ENCODE peak calls at places on chromosomes 4 and X, in eight cellular contexts. One of them, this sample, is unnamed.

GRCh38 chr4:44056721-44057151 is 391.9 kb downstream of the KCTD8 start:
- DNase-seq in H1: peak; percentile 92
- DNase-seq in tibial nerve: no peak
- DNase-seq in heart right ventricle: no peak
- DNase-seq in lung: no peak
- DNase-seq in thyroid gland: no peak
- DNase-seq in CD8-positive, alpha-beta memory T cell: no peak
- DNase-seq in CD4-positive, alpha-beta memory T cell: no peak
- DNase-seq in this sample: no peak

GRCh38 chr4:45147866-45148265 is 421.5 kb upstream of the GNPDA2 start:
- DNase-seq in lung: no peak
- DNase-seq in heart right ventricle: no peak
- DNase-seq in CD4-positive, alpha-beta memory T cell: no peak
- DNase-seq in H1: no peak
- DNase-seq in CD8-positive, alpha-beta memory T cell: no peak
- DNase-seq in thyroid gland: no peak
- DNase-seq in tibial nerve: no peak
- DNase-seq in this sample: no peak

GRCh38 chrX:40778861-40779575 is 43.7 kb upstream of the MED14 start:
- DNase-seq in thyroid gland: peak; percentile 23
- DNase-seq in CD4-positive, alpha-beta memory T cell: no peak
- DNase-seq in lung: no peak
- DNase-seq in heart right ventricle: no peak
- DNase-seq in H1: no peak
- DNase-seq in CD8-positive, alpha-beta memory T cell: no peak
- DNase-seq in tibial nerve: no peak
- DNase-seq in this sample: no peak

GRCh38 chr4:84578540-84579409 is 4.2 kb upstream of the CDS1 start:
- DNase-seq in heart right ventricle: no peak
- DNase-seq in tibial nerve: peak; percentile 17
- DNase-seq in thyroid gland: peak; percentile 61
- DNase-seq in CD8-positive, alpha-beta memory T cell: no peak
- DNase-seq in H1: no peak
- DNase-seq in lung: no peak
- DNase-seq in CD4-positive, alpha-beta memory T cell: peak; percentile 10
- DNase-seq in this sample: peak; percentile 20

GRCh38 chr4:176340871-176341685 is 21.3 kb downstream of the SPCS3 start:
- DNase-seq in CD8-positive, alpha-beta memory T cell: no peak
- DNase-seq in CD4-positive, alpha-beta memory T cell: peak; percentile 20
- DNase-seq in thyroid gland: no peak
- DNase-seq in tibial nerve: peak; percentile 47
- DNase-seq in H1: no peak
- DNase-seq in heart right ventricle: no peak
- DNase-seq in lung: no peak
- DNase-seq in this sample: peak; percentile 21

GRCh38 chr4:98746530-98746929 is 88.1 kb upstream of the TSPAN5 start:
- DNase-seq in H1: no peak
- DNase-seq in CD8-positive, alpha-beta memory T cell: no peak
- DNase-seq in tibial nerve: no peak
- DNase-seq in thyroid gland: no peak
- DNase-seq in lung: no peak
- DNase-seq in heart right ventricle: no peak
- DNase-seq in CD4-positive, alpha-beta memory T cell: no peak
- DNase-seq in this sample: no peak

GRCh38 chr4:182823576-182823975 is 93.6 kb downstream of the DCTD start:
- DNase-seq in CD4-positive, alpha-beta memory T cell: no peak
- DNase-seq in H1: no peak
- DNase-seq in thyroid gland: no peak
- DNase-seq in heart right ventricle: no peak
- DNase-seq in CD8-positive, alpha-beta memory T cell: no peak
- DNase-seq in lung: no peak
- DNase-seq in tibial nerve: no peak
- DNase-seq in this sample: no peak

GRCh38 chr4:168857009-168857408 is 153.0 kb downstream of the CBR4 start:
- DNase-seq in tibial nerve: no peak
- DNase-seq in heart right ventricle: no peak
- DNase-seq in thyroid gland: no peak
- DNase-seq in lung: no peak
- DNase-seq in CD4-positive, alpha-beta memory T cell: no peak
- DNase-seq in CD8-positive, alpha-beta memory T cell: no peak
- DNase-seq in H1: no peak
- DNase-seq in this sample: no peak

GRCh38 chr4:122156819-122157218 is 4.7 kb downstream of the BLTP1 start:
- DNase-seq in tibial nerve: no peak
- DNase-seq in H1: no peak
- DNase-seq in thyroid gland: no peak
- DNase-seq in lung: no peak
- DNase-seq in heart right ventricle: no peak
- DNase-seq in CD4-positive, alpha-beta memory T cell: peak; percentile 32
- DNase-seq in CD8-positive, alpha-beta memory T cell: no peak
- DNase-seq in this sample: no peak

GRCh38 chrX:13647709-13648212 is 5.2 kb upstream of the TCEANC start:
- DNase-seq in CD8-positive, alpha-beta memory T cell: peak; percentile 87
- DNase-seq in tibial nerve: peak; percentile 19
- DNase-seq in thyroid gland: no peak
- DNase-seq in heart right ventricle: peak; percentile 43
- DNase-seq in H1: no peak
- DNase-seq in lung: peak; percentile 55
- DNase-seq in CD4-positive, alpha-beta memory T cell: peak; percentile 65
- DNase-seq in this sample: peak; percentile 83

GRCh38 chr4:8838911-8839431 is 32.7 kb downstream of the HMX1 start:
- DNase-seq in lung: no peak
- DNase-seq in tibial nerve: no peak
- DNase-seq in CD4-positive, alpha-beta memory T cell: no peak
- DNase-seq in H1: no peak
- DNase-seq in thyroid gland: no peak
- DNase-seq in heart right ventricle: no peak
- DNase-seq in CD8-positive, alpha-beta memory T cell: peak; percentile 38
- DNase-seq in this sample: peak; percentile 14

GRCh38 chr4:19698961-19699360 is 552.7 kb upstream of the SLIT2 start:
- DNase-seq in thyroid gland: no peak
- DNase-seq in CD4-positive, alpha-beta memory T cell: no peak
- DNase-seq in H1: no peak
- DNase-seq in lung: no peak
- DNase-seq in CD8-positive, alpha-beta memory T cell: no peak
- DNase-seq in tibial nerve: no peak
- DNase-seq in heart right ventricle: no peak
- DNase-seq in this sample: no peak

GRCh38 chr4:106809083-106809482 is 227.0 kb downstream of the DKK2 start:
- DNase-seq in tibial nerve: peak; percentile 9
- DNase-seq in thyroid gland: no peak
- DNase-seq in CD8-positive, alpha-beta memory T cell: no peak
- DNase-seq in heart right ventricle: no peak
- DNase-seq in CD4-positive, alpha-beta memory T cell: no peak
- DNase-seq in H1: no peak
- DNase-seq in lung: no peak
- DNase-seq in this sample: no peak

GRCh38 chr4:56259595-56259994 is 127.7 kb downstream of the AASDH start:
- DNase-seq in lung: no peak
- DNase-seq in CD4-positive, alpha-beta memory T cell: no peak
- DNase-seq in thyroid gland: no peak
- DNase-seq in tibial nerve: no peak
- DNase-seq in heart right ventricle: no peak
- DNase-seq in H1: no peak
- DNase-seq in CD8-positive, alpha-beta memory T cell: no peak
- DNase-seq in this sample: no peak

GRCh38 chr4:17721496-17722360 is 59.7 kb downstream of the FAM184B start:
- DNase-seq in H1: no peak
- DNase-seq in heart right ventricle: no peak
- DNase-seq in lung: no peak
- DNase-seq in CD4-positive, alpha-beta memory T cell: no peak
- DNase-seq in thyroid gland: no peak
- DNase-seq in CD8-positive, alpha-beta memory T cell: no peak
- DNase-seq in tibial nerve: no peak
- DNase-seq in this sample: no peak

GRCh38 chr4:15469402-15470148 is at the start of gene CC2D2A:
- DNase-seq in H1: no peak
- DNase-seq in tibial nerve: no peak
- DNase-seq in heart right ventricle: no peak
- DNase-seq in thyroid gland: peak; percentile 14
- DNase-seq in CD8-positive, alpha-beta memory T cell: no peak
- DNase-seq in lung: no peak
- DNase-seq in CD4-positive, alpha-beta memory T cell: peak; percentile 3
- DNase-seq in this sample: peak; percentile 34

GRCh38 chr4:150145950-150146340 is 67.7 kb downstream of the DCLK2 start:
- DNase-seq in CD4-positive, alpha-beta memory T cell: no peak
- DNase-seq in tibial nerve: no peak
- DNase-seq in H1: no peak
- DNase-seq in heart right ventricle: no peak
- DNase-seq in thyroid gland: no peak
- DNase-seq in lung: no peak
- DNase-seq in CD8-positive, alpha-beta memory T cell: no peak
- DNase-seq in this sample: no peak

GRCh38 chr4:3532714-3533336 is 603 bp upstream of the LRPAP1 start:
- DNase-seq in thyroid gland: no peak
- DNase-seq in tibial nerve: no peak
- DNase-seq in H1: no peak
- DNase-seq in heart right ventricle: no peak
- DNase-seq in lung: no peak
- DNase-seq in CD8-positive, alpha-beta memory T cell: no peak
- DNase-seq in CD4-positive, alpha-beta memory T cell: no peak
- DNase-seq in this sample: no peak

GRCh38 chrX:1380672-1381233 is 11.2 kb downstream of the SLC25A6 start:
- DNase-seq in CD8-positive, alpha-beta memory T cell: peak; percentile 29
- DNase-seq in lung: no peak
- DNase-seq in CD4-positive, alpha-beta memory T cell: no peak
- DNase-seq in thyroid gland: no peak
- DNase-seq in tibial nerve: no peak
- DNase-seq in heart right ventricle: no peak
- DNase-seq in H1: no peak
- DNase-seq in this sample: no peak

GRCh38 chrX:106481341-106481740 is 130.4 kb upstream of the RADX start:
- DNase-seq in heart right ventricle: peak; percentile 17
- DNase-seq in CD4-positive, alpha-beta memory T cell: peak; percentile 31
- DNase-seq in CD8-positive, alpha-beta memory T cell: no peak
- DNase-seq in thyroid gland: peak; percentile 29
- DNase-seq in H1: no peak
- DNase-seq in lung: peak; percentile 58
- DNase-seq in tibial nerve: peak; percentile 71
- DNase-seq in this sample: peak; percentile 60

GRCh38 chr4:168811793-168812651 is 198.0 kb downstream of the CBR4 start:
- DNase-seq in CD4-positive, alpha-beta memory T cell: no peak
- DNase-seq in heart right ventricle: no peak
- DNase-seq in lung: no peak
- DNase-seq in tibial nerve: no peak
- DNase-seq in CD8-positive, alpha-beta memory T cell: no peak
- DNase-seq in H1: no peak
- DNase-seq in thyroid gland: no peak
- DNase-seq in this sample: no peak

GRCh38 chrX:135974279-135974856 is 580 bp upstream of the MMGT1 start:
- DNase-seq in heart right ventricle: peak; percentile 77
- DNase-seq in H1: no peak
- DNase-seq in lung: peak; percentile 66
- DNase-seq in thyroid gland: peak; percentile 73
- DNase-seq in tibial nerve: peak; percentile 63
- DNase-seq in CD4-positive, alpha-beta memory T cell: peak; percentile 55
- DNase-seq in CD8-positive, alpha-beta memory T cell: peak; percentile 81
- DNase-seq in this sample: no peak
- H3K27ac ChIP-seq in heart right ventricle: no peak overlapping the region
- H3K27ac ChIP-seq in H1: no peak overlapping the region
- H3K27ac ChIP-seq in lung: peak overlapping the region; percentile 31
- H3K27ac ChIP-seq in thyroid gland: no peak overlapping the region
- H3K27ac ChIP-seq in tibial nerve: no peak overlapping the region
- H3K27ac ChIP-seq in CD4-positive, alpha-beta memory T cell: no peak overlapping the region
- H3K27ac ChIP-seq in CD8-positive, alpha-beta memory T cell: no peak overlapping the region
- H3K27ac ChIP-seq in this sample: no peak overlapping the region

DNA sequence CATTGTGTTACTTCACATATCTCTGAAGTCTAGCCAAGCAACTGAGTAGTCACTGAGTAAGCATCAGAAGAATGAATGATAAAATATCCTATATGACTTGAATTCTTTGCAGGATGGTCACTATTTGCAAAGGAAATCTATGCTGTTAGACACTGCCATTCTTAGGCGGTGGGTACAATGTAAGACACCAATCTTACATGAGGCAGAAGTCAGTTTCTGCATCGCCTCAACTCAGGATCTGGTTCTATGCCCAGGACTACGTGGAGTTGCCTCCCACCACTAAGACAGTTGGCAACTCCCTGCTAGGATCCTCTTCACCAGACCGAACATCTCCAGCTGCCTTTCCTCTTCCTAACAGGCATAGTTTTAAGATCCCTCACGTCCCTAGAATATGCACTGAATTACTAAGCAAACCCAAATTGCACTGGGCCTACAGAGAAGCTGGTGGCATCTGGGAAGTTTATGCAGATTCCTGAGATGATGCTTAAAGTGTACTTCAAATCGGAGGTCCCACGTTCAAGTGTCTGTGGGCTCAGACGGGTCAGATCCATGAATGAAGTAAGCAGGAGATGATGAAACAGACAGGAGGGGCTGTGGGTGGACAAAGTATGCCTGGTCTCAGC is 45.6 kb downstream of the SEL1L3 start:
- DNase-seq in thyroid gland: no peak
- DNase-seq in CD8-positive, alpha-beta memory T cell: no peak
- DNase-seq in heart right ventricle: no peak
- DNase-seq in lung: no peak
- DNase-seq in tibial nerve: no peak
- DNase-seq in H1: no peak
- DNase-seq in CD4-positive, alpha-beta memory T cell: no peak
- DNase-seq in this sample: no peak
- H3K36me3 ChIP-seq in thyroid gland: no peaks in the 10 kb centered on the region
- H3K36me3 ChIP-seq in CD8-positive, alpha-beta memory T cell: peaks cover 32% of the 10 kb centered on the region
- H3K36me3 ChIP-seq in heart right ventricle: no peaks in the 10 kb centered on the region
- H3K36me3 ChIP-seq in lung: no peaks in the 10 kb centered on the region
- H3K36me3 ChIP-seq in tibial nerve: no peaks in the 10 kb centered on the region
- H3K36me3 ChIP-seq in H1: peaks cover 7% of the 10 kb centered on the region
- H3K36me3 ChIP-seq in CD4-positive, alpha-beta memory T cell: peaks cover 41% of the 10 kb centered on the region
- H3K36me3 ChIP-seq in this sample: no peaks in the 10 kb centered on the region

GRCh38 chr4:109996531-109996930 is 83.8 kb downstream of the EGF start:
- DNase-seq in lung: no peak
- DNase-seq in thyroid gland: no peak
- DNase-seq in CD8-positive, alpha-beta memory T cell: no peak
- DNase-seq in heart right ventricle: no peak
- DNase-seq in CD4-positive, alpha-beta memory T cell: no peak
- DNase-seq in H1: no peak
- DNase-seq in tibial nerve: no peak
- DNase-seq in this sample: no peak
- H3K4me1 ChIP-seq in lung: no peaks in the 10 kb centered on the region
- H3K4me1 ChIP-seq in thyroid gland: peaks cover 8% of the 10 kb centered on the region
- H3K4me1 ChIP-seq in CD8-positive, alpha-beta memory T cell: no peaks in the 10 kb centered on the region
- H3K4me1 ChIP-seq in heart right ventricle: no peaks in the 10 kb centered on the region
- H3K4me1 ChIP-seq in CD4-positive, alpha-beta memory T cell: no peaks in the 10 kb centered on the region
- H3K4me1 ChIP-seq in H1: no peaks in the 10 kb centered on the region
- H3K4me1 ChIP-seq in tibial nerve: peaks cover 4% of the 10 kb centered on the region
- H3K4me1 ChIP-seq in this sample: no peaks in the 10 kb centered on the region

DNA sequence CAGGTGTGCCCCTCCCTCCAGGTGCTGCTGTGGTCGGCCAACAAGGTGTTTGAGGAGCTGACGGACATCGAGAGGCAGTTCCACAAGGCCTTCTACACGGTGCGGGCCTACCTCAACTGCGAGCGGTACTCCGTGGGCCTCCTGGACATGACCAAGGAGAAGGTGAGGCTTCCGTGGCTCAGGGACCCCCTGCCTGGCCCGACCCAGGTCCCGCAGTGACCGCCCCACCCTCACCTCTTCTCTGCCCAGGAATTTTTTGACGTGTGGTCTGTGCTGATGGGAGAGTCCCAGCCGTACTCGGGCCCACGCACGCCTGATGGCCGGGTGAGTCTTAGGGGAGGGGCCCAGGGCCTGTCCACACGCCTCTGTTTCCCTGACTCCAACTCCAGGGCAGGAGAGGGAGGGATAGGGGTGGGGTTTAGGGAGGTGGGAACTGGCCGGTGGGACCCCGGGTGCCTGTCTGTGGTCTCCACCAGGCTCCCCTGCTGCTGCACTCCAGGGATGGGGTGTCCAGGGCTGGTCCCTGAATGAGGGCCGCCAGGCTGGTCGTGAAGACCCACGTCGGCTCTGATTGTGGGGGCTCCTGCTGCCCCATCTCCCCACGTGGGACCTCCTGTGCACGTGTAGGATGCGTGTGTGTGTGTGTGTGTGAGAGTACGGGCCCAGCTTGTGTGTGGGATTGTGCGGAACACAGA is 20.1 kb downstream of the ATP5ME start:
- DNase-seq in tibial nerve: no peak
- DNase-seq in heart right ventricle: no peak
- DNase-seq in thyroid gland: no peak
- DNase-seq in CD4-positive, alpha-beta memory T cell: no peak
- DNase-seq in CD8-positive, alpha-beta memory T cell: peak; percentile 39
- DNase-seq in lung: no peak
- DNase-seq in H1: no peak
- DNase-seq in this sample: no peak
- H3K27ac ChIP-seq in tibial nerve: no peak overlapping the region
- H3K27ac ChIP-seq in heart right ventricle: no peak overlapping the region
- H3K27ac ChIP-seq in thyroid gland: no peak overlapping the region
- H3K27ac ChIP-seq in CD4-positive, alpha-beta memory T cell: no peak overlapping the region
- H3K27ac ChIP-seq in CD8-positive, alpha-beta memory T cell: no peak overlapping the region
- H3K27ac ChIP-seq in lung: no peak overlapping the region
- H3K27ac ChIP-seq in H1: no peak overlapping the region
- H3K27ac ChIP-seq in this sample: no peak overlapping the region